ENCODE peak calls at places on chromosome 11, in six cellular contexts. G is keratinocyte, O is Peyer's patch, P is GM12878, F is PC-3, Q is IMR-90. U is an unnamed sample.

GRCh38 chr11:3675971-3676370 is 4.8 kb upstream of the CHRNA10 start:
- DNase-seq in Q (no peak), O (no peak), P (no peak), F (no peak), G (no peak), U (no peak)

GRCh38 chr11:20671856-20672546 is 2.6 kb downstream of the NELL1 start:
- DNase-seq in F (peak; percentile 20), P (no peak), Q (no peak), G (no peak), O (no peak), U (no peak)

GRCh38 chr11:31817621-31818493 is 6.7 kb upstream of the PAX6 start:
- DNase-seq in O (peak; percentile 53), G (no peak), Q (no peak), P (no peak), F (no peak), U (no peak)

GRCh38 chr11:10565493-10565892 is 3.0 kb downstream of the LYVE1 start:
- DNase-seq in Q (no peak), O (no peak), P (no peak), F (no peak), G (no peak), U (no peak)

GRCh38 chr11:11215944-11216343 is 137.1 kb downstream of the CSNK2A3 start:
- DNase-seq in F (no peak), Q (no peak), O (no peak), G (no peak), P (no peak), U (no peak)

GRCh38 chr11:29272019-29272654 is 744.7 kb downstream of the KCNA4 start:
- DNase-seq in P (no peak), Q (peak; percentile 55), F (peak; percentile 45), G (no peak), O (no peak), U (no peak)

GRCh38 chr11:120646206-120646605 is 134.7 kb downstream of the GRIK4 start:
- DNase-seq in Q (no peak), F (no peak), G (no peak), P (no peak), O (no peak), U (no peak)

GRCh38 chr11:80758787-80759186 is 1318.0 kb upstream of the TENM4 start:
- DNase-seq in Q (no peak), O (no peak), F (no peak), P (no peak), G (no peak), U (no peak)

GRCh38 chr11:27194976-27195375 is 154.4 kb downstream of the BBOX1 start:
- DNase-seq in G (no peak), P (no peak), F (no peak), Q (no peak), O (no peak), U (no peak)

GRCh38 chr11:14644396-14645246 is 1.0 kb downstream of the PDE3B start:
- DNase-seq in P (no peak), G (no peak), F (no peak), O (peak; percentile 73), Q (no peak), U (no peak)

GRCh38 chr11:58567889-58568512 is 7.7 kb downstream of the LPXN start:
- DNase-seq in O (peak; percentile 68), P (no peak), G (no peak), F (peak; percentile 87), Q (peak; percentile 54), U (no peak)

GRCh38 chr11:67410369-67410831 is 5.1 kb upstream of the CARNS1 start:
- DNase-seq in P (no peak), O (no peak), Q (no peak), F (no peak), G (no peak), U (no peak)

GRCh38 chr11:116558504-116559252 is 214.1 kb downstream of the BUD13 start:
- DNase-seq in G (no peak), P (no peak), F (peak; percentile 20), O (no peak), Q (peak; percentile 31), U (no peak)

GRCh38 chr11:47355283-47356128 is 3.0 kb upstream of the MYBPC3 start:
- DNase-seq in P (no peak), Q (peak; percentile 88), F (peak; percentile 95), O (peak; percentile 99), G (peak; percentile 75), U (peak; percentile 91)

GRCh38 chr11:71400216-71400615 is 48.0 kb downstream of the DHCR7 start:
- DNase-seq in O (no peak), Q (no peak), P (no peak), G (no peak), F (no peak), U (no peak)

GRCh38 chr11:61129608-61130523 is 27.6 kb downstream of the CD5 start:
- DNase-seq in F (peak; percentile 97), Q (peak; percentile 93), O (peak; percentile 95), G (peak; percentile 33), P (peak; percentile 44), U (peak; percentile 87)

GRCh38 chr11:96948066-96948465 is 558.3 kb downstream of the JRKL start:
- DNase-seq in F (no peak), Q (no peak), G (no peak), O (no peak), P (no peak), U (no peak)

GRCh38 chr11:19874241-19874640 is 161.6 kb downstream of the NAV2 start:
- DNase-seq in F (no peak), Q (no peak), P (no peak), G (no peak), O (no peak), U (no peak)

GRCh38 chr11:126282361-126282741 is 542 bp upstream of the TIRAP start:
- DNase-seq in F (peak; percentile 34), P (no peak), O (peak; percentile 65), G (no peak), Q (peak; percentile 35), U (no peak)

GRCh38 chr11:12802418-12803085 is 128.3 kb downstream of the TEAD1 start:
- DNase-seq in F (peak; percentile 95), Q (peak; percentile 90), G (peak; percentile 92), P (no peak), O (peak; percentile 82), U (peak; percentile 97)

GRCh38 chr11:70568504-70569172 is 170.3 kb downstream of the CTTN start:
- DNase-seq in F (no peak), G (no peak), Q (peak; percentile 24), P (no peak), O (peak; percentile 70), U (peak; percentile 40)

GRCh38 chr11:123188508-123189165 is 6.4 kb downstream of the CLMP start:
- DNase-seq in F (peak; percentile 61), G (no peak), Q (peak; percentile 99), P (no peak), O (no peak), U (no peak)

GRCh38 chr11:90434858-90435257 is 212.0 kb upstream of the CHORDC1 start:
- DNase-seq in F (peak; percentile 56), G (no peak), P (no peak), Q (no peak), O (no peak), U (no peak)

GRCh38 chr11:128884703-128885338 is 6.3 kb upstream of the KCNJ5 start:
- DNase-seq in F (peak; percentile 93), P (no peak), G (no peak), Q (peak; percentile 69), O (no peak), U (no peak)

GRCh38 chr11:86162257-86162656 is 82.3 kb upstream of the EED start:
- DNase-seq in Q (peak; percentile 93), F (peak; percentile 26), O (no peak), P (no peak), G (no peak), U (no peak)

GRCh38 chr11:14454861-14455632 is 44.6 kb downstream of the COPB1 start:
- DNase-seq in P (no peak), G (no peak), O (no peak), F (peak; percentile 55), Q (peak; percentile 39), U (no peak)

GRCh38 chr11:106446961-106447360 is 369.5 kb downstream of the AASDHPPT start:
- DNase-seq in F (peak; percentile 3), P (no peak), Q (no peak), G (no peak), O (no peak), U (no peak)
- TF ChIP-seq CTCF in F (no peak), P (no peak), Q (no peak), G (no peak), O (no peak), U (no peak)

DNA sequence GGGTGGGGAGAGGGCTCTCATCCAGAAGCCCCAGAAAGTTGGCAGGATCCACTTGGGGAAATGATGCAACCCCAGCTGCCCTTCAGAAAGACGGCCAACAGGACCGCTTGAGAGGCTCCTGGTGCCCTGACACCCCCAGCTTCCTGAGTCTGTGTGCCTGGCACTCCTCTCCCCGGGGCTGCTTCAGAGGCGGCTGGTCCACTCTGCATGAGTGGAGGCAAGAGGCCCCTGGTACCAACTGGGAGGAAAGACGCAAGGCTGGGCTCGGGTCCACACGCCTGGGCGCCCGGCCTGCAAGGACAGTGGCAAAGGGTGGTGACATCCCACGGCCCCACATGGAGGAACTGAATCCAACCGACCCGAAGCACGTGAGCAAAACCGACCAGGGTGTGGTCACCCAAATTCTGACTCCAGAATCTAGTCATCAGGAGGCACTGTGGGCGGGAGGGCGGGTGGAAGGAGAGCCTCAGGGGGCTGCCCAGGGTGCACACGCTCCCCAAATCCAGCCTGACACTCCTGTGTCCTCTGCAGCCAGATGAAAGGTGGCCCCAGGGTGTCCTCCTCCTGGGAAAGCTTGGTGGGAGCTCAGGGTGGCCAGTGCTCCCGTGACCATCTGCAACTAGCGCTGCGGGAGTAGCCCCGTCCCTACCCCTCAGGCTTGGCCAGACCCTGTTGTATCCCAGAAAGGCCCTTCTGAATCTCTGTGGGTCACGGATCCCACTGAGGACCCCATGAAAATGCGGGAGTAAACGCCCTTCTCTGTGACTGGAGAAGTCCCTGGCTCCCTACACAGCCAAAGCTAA is 3.7 kb downstream of the RNH1 start:
- DNase-seq in O (no peak), F (no peak), G (no peak), Q (peak; percentile 19), P (peak; percentile 38), U (no peak)
- H3K4me3 ChIP-seq in O (peak overlapping the region; percentile 56), F (no peak overlapping the region), G (peak overlapping the region; percentile 78), Q (peak overlapping the region; percentile 10), P (peak overlapping the region; percentile 89), U (no peak overlapping the region)

GRCh38 chr11:813440-814096 is 3.8 kb downstream of the RPLP2 start:
- DNase-seq in Q (no peak), O (no peak), P (no peak), G (no peak), F (no peak), U (no peak)
- H3K27ac ChIP-seq in Q (no peak overlapping the region), O (no peak overlapping the region), P (no peak overlapping the region), G (no peak overlapping the region), F (no peak overlapping the region), U (no peak overlapping the region)

DNA sequence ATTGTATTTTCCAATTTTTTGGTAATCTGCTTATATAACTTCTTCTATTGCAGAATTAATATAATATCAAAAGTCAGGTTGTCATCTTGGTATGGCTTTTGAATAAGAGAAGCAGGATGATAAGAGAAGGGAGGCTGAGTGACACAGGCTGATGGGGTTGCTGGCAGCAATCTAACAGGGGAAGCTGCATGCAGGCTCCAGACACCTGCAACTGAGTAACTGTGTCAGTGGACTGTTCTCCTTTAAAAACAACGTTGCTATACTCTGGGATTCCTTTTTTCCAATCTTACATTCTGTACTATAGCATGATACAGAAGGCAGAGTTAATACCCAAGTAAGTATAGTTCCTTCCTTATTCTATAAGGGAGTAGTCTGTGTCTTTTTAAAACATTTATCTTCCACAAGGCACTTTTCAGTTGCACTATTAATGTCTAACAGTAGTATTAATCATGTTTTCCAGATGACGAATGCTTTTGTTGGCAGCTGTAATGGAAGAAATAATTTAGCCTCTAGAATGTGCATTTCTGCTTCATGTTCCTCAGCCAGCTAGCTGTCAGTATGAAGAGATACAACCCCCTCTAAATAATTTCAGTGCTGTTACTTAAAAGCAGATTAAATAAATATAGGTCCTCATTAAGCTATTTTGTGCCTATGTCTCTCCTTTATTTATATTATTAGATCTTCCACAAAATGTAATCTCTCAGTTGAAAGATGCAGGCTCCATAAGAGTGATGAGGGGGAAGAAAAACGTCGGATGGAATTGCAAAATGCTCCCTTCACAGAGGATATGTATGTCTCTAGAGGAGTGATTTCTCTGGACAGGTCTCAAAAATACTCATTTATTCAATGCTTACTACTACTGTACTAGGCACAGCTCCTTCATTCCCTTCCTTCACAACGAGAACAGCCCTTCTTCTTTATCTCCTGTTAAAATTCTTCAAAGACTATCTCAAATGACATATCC is 50.8 kb downstream of the ATG16L2 start:
- DNase-seq in Q (peak; percentile 46), P (no peak), O (no peak), F (peak; percentile 17), G (no peak), U (no peak)
- TF ChIP-seq CTCF in Q (no peak), P (no peak), O (no peak), F (no peak), G (no peak), U (no peak)

U was measured in RWPE2.